ENCODE peak calls at places on chromosome 5, in five cellular contexts. E is SW480, P is EL, R is hippocampal formation, K is ACHN. H is an unnamed sample.

GRCh38 chr5:53001541-53001940 is 12.4 kb downstream of the ITGA2 start:
- DNase-seq in E (no peak), P (no peak), R (no peak), K (no peak), H (no peak)

GRCh38 chr5:107635276-107635675 is 35.5 kb downstream of the EFNA5 start:
- DNase-seq in E (no peak), P (no peak), R (no peak), K (no peak), H (no peak)

GRCh38 chr5:55899344-55899743 is 48.2 kb downstream of the IL31RA start:
- DNase-seq in E (no peak), P (peak; percentile 61), R (no peak), K (no peak), H (no peak)

GRCh38 chr5:179185256-179186091 is 125.3 kb downstream of the ZNF354C start:
- DNase-seq in E (no peak), P (no peak), R (no peak), K (no peak), H (no peak)

GRCh38 chr5:40410939-40411635 is 268.6 kb upstream of the PTGER4 start:
- DNase-seq in E (no peak), P (peak; percentile 61), R (no peak), K (no peak), H (peak; percentile 29)

GRCh38 chr5:134005415-134006118 is 792 bp upstream of the VDAC1 start:
- DNase-seq in E (peak; percentile 38), P (no peak), R (no peak), K (no peak), H (peak; percentile 24)

GRCh38 chr5:68243251-68243650 is 27.7 kb downstream of the PIK3R1 start:
- DNase-seq in E (no peak), P (peak; percentile 28), R (no peak), K (no peak), H (no peak)

GRCh38 chr5:6704361-6704851 is 8.8 kb upstream of the TENT4A start:
- DNase-seq in E (no peak), P (peak; percentile 91), R (no peak), K (peak; percentile 12), H (no peak)

GRCh38 chr5:83401775-83402174 is 69.8 kb upstream of the VCAN start:
- DNase-seq in E (no peak), P (no peak), R (no peak), K (no peak), H (no peak)

GRCh38 chr5:172736524-172737135 is 34.4 kb downstream of the DUSP1 start:
- DNase-seq in E (no peak), P (no peak), R (no peak), K (no peak), H (no peak)

GRCh38 chr5:41413067-41413466 is 97.3 kb downstream of the PLCXD3 start:
- DNase-seq in E (no peak), P (peak; percentile 24), R (no peak), K (no peak), H (no peak)

GRCh38 chr5:16800477-16800876 is 135.6 kb downstream of the MYO10 start:
- DNase-seq in E (no peak), P (no peak), R (no peak), K (no peak), H (no peak)

GRCh38 chr5:37740331-37741066 is 99.3 kb downstream of the GDNF start:
- DNase-seq in E (no peak), P (peak; percentile 66), R (no peak), K (no peak), H (no peak)

GRCh38 chr5:98458004-98458403 is 315.5 kb upstream of the RGMB start:
- DNase-seq in E (no peak), P (peak; percentile 90), R (no peak), K (no peak), H (no peak)

GRCh38 chr5:149681922-149682321 is 48.2 kb upstream of the PPARGC1B start:
- DNase-seq in E (no peak), P (no peak), R (no peak), K (no peak), H (no peak)

GRCh38 chr5:93018461-93018860 is 562.6 kb downstream of the NR2F1-AS1 start:
- DNase-seq in E (no peak), P (peak; percentile 39), R (no peak), K (no peak), H (no peak)

GRCh38 chr5:149202910-149203451 is 61.7 kb downstream of the ABLIM3 start:
- DNase-seq in E (no peak), P (no peak), R (no peak), K (no peak), H (no peak)

GRCh38 chr5:160081495-160081894 is 37.8 kb downstream of the PWWP2A start:
- DNase-seq in E (no peak), P (no peak), R (no peak), K (no peak), H (no peak)

GRCh38 chr5:77960863-77961396 is 184.8 kb upstream of the TBCA start:
- DNase-seq in E (no peak), P (no peak), R (no peak), K (no peak), H (no peak)